ENCODE peak calls at places on chromosomes 7 and 10, in five cellular contexts. One of them, this sample, is unnamed.

GRCh38 chr10:58177362-58177947 is 90.2 kb downstream of the IPMK start:
- DNase-seq in A549: peak
- DNase-seq in pons: peak
- DNase-seq in activated T-cell treated with anti-CD3 and anti-CD28 coated beads, Interleukin-2, amount 50 U/mL, for 24 hours: no peak
- DNase-seq in ovary: no peak
- DNase-seq in this sample: peak

GRCh38 chr10:12129222-12130111 is at the start of gene SEC61A2:
- DNase-seq in pons: peak
- DNase-seq in ovary: peak
- DNase-seq in activated T-cell treated with anti-CD3 and anti-CD28 coated beads, Interleukin-2, amount 50 U/mL, for 24 hours: peak
- DNase-seq in A549: peak
- DNase-seq in this sample: peak

GRCh38 chr7:90858546-90858945 is 262.4 kb downstream of the CDK14 start:
- DNase-seq in A549: no peak
- DNase-seq in pons: no peak
- DNase-seq in ovary: no peak
- DNase-seq in activated T-cell treated with anti-CD3 and anti-CD28 coated beads, Interleukin-2, amount 50 U/mL, for 24 hours: no peak
- DNase-seq in this sample: no peak

GRCh38 chr7:155808551-155809331 is 3.5 kb downstream of the SHH start:
- DNase-seq in pons: no peak
- DNase-seq in ovary: no peak
- DNase-seq in activated T-cell treated with anti-CD3 and anti-CD28 coated beads, Interleukin-2, amount 50 U/mL, for 24 hours: no peak
- DNase-seq in A549: peak
- DNase-seq in this sample: peak

GRCh38 chr10:88687853-88688467 is 18.1 kb upstream of the LIPK start:
- DNase-seq in ovary: no peak
- DNase-seq in activated T-cell treated with anti-CD3 and anti-CD28 coated beads, Interleukin-2, amount 50 U/mL, for 24 hours: no peak
- DNase-seq in A549: peak
- DNase-seq in pons: peak
- DNase-seq in this sample: peak

GRCh38 chr7:126791306-126791705 is 461.4 kb downstream of the GRM8 start:
- DNase-seq in pons: peak
- DNase-seq in ovary: no peak
- DNase-seq in A549: no peak
- DNase-seq in activated T-cell treated with anti-CD3 and anti-CD28 coated beads, Interleukin-2, amount 50 U/mL, for 24 hours: no peak
- DNase-seq in this sample: no peak

GRCh38 chr10:74419491-74420466 is 268.8 kb downstream of the ADK start:
- DNase-seq in A549: peak
- DNase-seq in ovary: no peak
- DNase-seq in activated T-cell treated with anti-CD3 and anti-CD28 coated beads, Interleukin-2, amount 50 U/mL, for 24 hours: no peak
- DNase-seq in pons: peak
- DNase-seq in this sample: peak

GRCh38 chr10:130802301-130802700 is 509.2 kb downstream of the TCERG1L start:
- DNase-seq in pons: no peak
- DNase-seq in ovary: no peak
- DNase-seq in activated T-cell treated with anti-CD3 and anti-CD28 coated beads, Interleukin-2, amount 50 U/mL, for 24 hours: no peak
- DNase-seq in A549: no peak
- DNase-seq in this sample: no peak

GRCh38 chr10:60123172-60123571 is 216.8 kb upstream of the CCDC6 start:
- DNase-seq in ovary: no peak
- DNase-seq in A549: no peak
- DNase-seq in activated T-cell treated with anti-CD3 and anti-CD28 coated beads, Interleukin-2, amount 50 U/mL, for 24 hours: no peak
- DNase-seq in pons: no peak
- DNase-seq in this sample: no peak

GRCh38 chr7:20089431-20089830 is 127.8 kb downstream of the MACC1 start:
- DNase-seq in A549: no peak
- DNase-seq in ovary: no peak
- DNase-seq in pons: no peak
- DNase-seq in activated T-cell treated with anti-CD3 and anti-CD28 coated beads, Interleukin-2, amount 50 U/mL, for 24 hours: no peak
- DNase-seq in this sample: no peak

GRCh38 chr7:104096683-104097082 is 107.2 kb upstream of the RELN start:
- DNase-seq in ovary: no peak
- DNase-seq in activated T-cell treated with anti-CD3 and anti-CD28 coated beads, Interleukin-2, amount 50 U/mL, for 24 hours: no peak
- DNase-seq in pons: no peak
- DNase-seq in A549: peak
- DNase-seq in this sample: peak

GRCh38 chr7:33903770-33904679 is 1.3 kb upstream of the BMPER start:
- DNase-seq in ovary: peak
- DNase-seq in pons: peak
- DNase-seq in activated T-cell treated with anti-CD3 and anti-CD28 coated beads, Interleukin-2, amount 50 U/mL, for 24 hours: peak
- DNase-seq in A549: peak
- DNase-seq in this sample: peak

GRCh38 chr10:107914450-107915276 is 750.2 kb upstream of the SORCS1 start:
- DNase-seq in pons: no peak
- DNase-seq in activated T-cell treated with anti-CD3 and anti-CD28 coated beads, Interleukin-2, amount 50 U/mL, for 24 hours: no peak
- DNase-seq in A549: no peak
- DNase-seq in ovary: no peak
- DNase-seq in this sample: peak

This sample was measured in GM23338.